ENCODE peak calls at places on chromosomes 12 and 14, in eight cellular contexts. L is choroid plexus epithelial cell, X is GM06990, T is A549, D is breast epithelium, F is left ventricle myocardium inferior, G is HFFc6, E is GM12864. C is an unnamed sample.

GRCh38 chr14:20610002-20610765 is 19.0 kb upstream of the RNASE12 start:
- DNase-seq in L (peak), X (peak), T (peak), D (peak), F (peak), G (peak), E (no peak), C (peak)

GRCh38 chr12:115572440-115572839 is 705.1 kb downstream of the MED13L start:
- DNase-seq in L (peak), X (peak), T (no peak), D (no peak), F (no peak), G (no peak), E (peak), C (no peak)

GRCh38 chr14:65229431-65230286 is 127.3 kb upstream of the MAX start:
- DNase-seq in L (peak), X (no peak), T (no peak), D (no peak), F (peak), G (peak), E (no peak), C (peak)

GRCh38 chr12:27554421-27555186 is 30.6 kb downstream of the PPFIBP1 start:
- DNase-seq in L (peak), X (no peak), T (peak), D (peak), F (peak), G (no peak), E (no peak), C (no peak)

GRCh38 chr14:88424573-88424972 is 39.1 kb downstream of the SPATA7 start:
- DNase-seq in L (no peak), X (no peak), T (no peak), D (no peak), F (no peak), G (no peak), E (no peak), C (no peak)

GRCh38 chr12:81596558-81596957 is 162.6 kb downstream of the PPFIA2 start:
- DNase-seq in L (no peak), X (no peak), T (no peak), D (no peak), F (no peak), G (no peak), E (no peak), C (no peak)

GRCh38 chr12:25069221-25069620 is 120.3 kb upstream of the BCAT1 start:
- DNase-seq in L (no peak), X (no peak), T (no peak), D (no peak), F (no peak), G (no peak), E (no peak), C (no peak)

GRCh38 chr12:7060353-7060954 is at the start of gene C1S:
- DNase-seq in L (peak), X (no peak), T (peak), D (peak), F (peak), G (peak), E (no peak), C (peak)

GRCh38 chr14:76133103-76133502 is 18.6 kb upstream of the GPATCH2L start:
- DNase-seq in L (peak), X (no peak), T (peak), D (no peak), F (no peak), G (no peak), E (no peak), C (no peak)

GRCh38 chr14:45361727-45362126 is 108.7 kb upstream of the MIS18BP1 start:
- DNase-seq in L (no peak), X (no peak), T (peak), D (no peak), F (no peak), G (no peak), E (no peak), C (no peak)

GRCh38 chr12:75933136-75933535 is 98.4 kb downstream of the PHLDA1 start:
- DNase-seq in L (peak), X (no peak), T (peak), D (no peak), F (no peak), G (peak), E (no peak), C (no peak)

GRCh38 chr14:55699131-55700057 is 119.4 kb downstream of the KTN1 start:
- DNase-seq in L (no peak), X (no peak), T (peak), D (peak), F (no peak), G (peak), E (no peak), C (no peak)

GRCh38 chr14:24903337-24903736 is 146.6 kb downstream of the STXBP6 start:
- DNase-seq in L (peak), X (no peak), T (no peak), D (no peak), F (no peak), G (peak), E (no peak), C (no peak)

GRCh38 chr14:52650774-52651173 is 44.6 kb downstream of the ERO1A start:
- DNase-seq in L (peak), X (no peak), T (peak), D (no peak), F (no peak), G (no peak), E (no peak), C (no peak)

GRCh38 chr12:95083938-95084337 is 10.5 kb upstream of the NR2C1 start:
- DNase-seq in L (peak), X (no peak), T (peak), D (no peak), F (no peak), G (peak), E (no peak), C (no peak)

GRCh38 chr12:105239304-105239703 is 3.3 kb upstream of the APPL2 start:
- DNase-seq in L (no peak), X (no peak), T (no peak), D (no peak), F (no peak), G (no peak), E (no peak), C (no peak)

DNA sequence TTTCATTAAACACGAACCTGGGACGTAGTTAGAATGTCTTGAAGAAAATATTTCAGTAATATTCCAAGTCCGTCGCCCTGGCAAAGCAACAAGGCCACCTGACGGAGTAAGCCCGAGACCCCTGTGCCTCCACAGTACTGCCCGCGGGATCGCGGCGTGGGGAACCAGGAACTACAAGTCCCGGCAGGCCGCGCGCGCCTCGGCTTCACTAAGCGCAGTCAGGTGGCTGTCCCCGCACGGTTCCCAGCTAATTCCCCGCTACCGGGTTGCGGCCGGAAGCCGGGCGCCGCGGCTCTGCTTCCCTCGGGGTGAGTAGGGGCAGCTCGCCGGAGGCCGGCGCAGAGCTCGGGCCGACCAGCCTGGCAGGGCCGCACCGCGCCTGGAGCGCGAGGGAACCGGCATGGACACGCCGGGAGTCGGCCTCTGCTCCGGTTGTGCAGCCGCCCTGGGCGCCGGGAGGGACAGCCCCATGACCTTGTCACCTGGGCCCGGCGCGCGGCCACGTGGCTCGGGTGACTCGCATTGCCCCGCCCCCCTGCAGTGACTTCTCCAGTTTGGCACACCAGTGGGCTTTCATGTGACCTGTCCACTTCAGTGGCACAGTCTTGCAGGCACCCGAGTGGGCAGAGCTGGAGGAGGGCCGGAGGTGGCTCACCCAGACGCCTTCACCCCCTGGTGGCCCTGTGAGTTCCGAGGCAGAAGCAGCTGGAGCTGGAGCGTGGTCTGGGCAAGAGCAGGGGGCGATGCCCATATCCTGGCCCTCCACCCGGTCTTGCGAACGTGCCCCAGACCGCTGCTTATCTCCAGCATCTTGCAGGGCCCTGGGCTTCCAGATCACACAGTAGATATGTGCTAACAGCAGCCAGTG is at the start of gene ADCK1:
- DNase-seq in L (peak), X (peak), T (peak), D (peak), F (peak), G (peak), E (peak), C (peak)
- TF ChIP-seq CTCF in L (peak), X (peak), T (no peak), D (peak), F (peak), G (peak), E (peak), C (peak)

GRCh38 chr12:123761841-123762714 is at the start of gene DNAH10:
- DNase-seq in L (peak), X (peak), T (no peak), D (no peak), F (no peak), G (no peak), E (peak), C (peak)
- TF ChIP-seq CTCF in L (peak), X (peak), T (no peak), D (no peak), F (no peak), G (peak), E (peak), C (peak)

GRCh38 chr12:31780096-31780495 is 51.3 kb upstream of the AMN1 start:
- DNase-seq in L (no peak), X (no peak), T (no peak), D (no peak), F (no peak), G (no peak), E (no peak), C (no peak)
- TF ChIP-seq CTCF in L (no peak), X (no peak), T (no peak), D (no peak), F (no peak), G (no peak), E (no peak), C (no peak)

GRCh38 chr12:121789233-121789781 is 4.2 kb downstream of the RHOF start:
- DNase-seq in L (no peak), X (peak), T (no peak), D (no peak), F (no peak), G (no peak), E (no peak), C (no peak)
- TF ChIP-seq CTCF in L (no peak), X (no peak), T (no peak), D (no peak), F (no peak), G (no peak), E (no peak), C (peak)

GRCh38 chr12:125734137-125734536 is 668.9 kb downstream of the AACS start:
- DNase-seq in L (no peak), X (no peak), T (peak), D (no peak), F (no peak), G (no peak), E (no peak), C (no peak)
- TF ChIP-seq CTCF in L (no peak), X (peak), T (no peak), D (no peak), F (no peak), G (no peak), E (peak), C (no peak)